ENCODE peak calls at places on chromosomes 5 and 9, in four cellular contexts. E is GM23338, P is kidney, N is mesenchymal stem cell. I is an unnamed sample.
A peak's percentile ranks its signal among the peaks of the same experiment; 100 is the strongest.

GRCh38 chr9:16512281-16512680 is 358.2 kb downstream of the BNC2 start:
- DNase-seq in E (no peak), P (no peak), N (no peak), I (no peak)

GRCh38 chr9:128863647-128864046 is 18.1 kb downstream of the KYAT1 start:
- DNase-seq in E (peak; percentile 95), P (peak; percentile 87), N (peak; percentile 62), I (peak; percentile 87)

GRCh38 chr9:116039893-116040292 is 113.7 kb upstream of the PAPPA start:
- DNase-seq in E (no peak), P (no peak), N (no peak), I (no peak)

GRCh38 chr9:98778251-98778650 is 18.1 kb downstream of the ANKS6 start:
- DNase-seq in E (no peak), P (no peak), N (no peak), I (no peak)

GRCh38 chr5:68374770-68375518 is 159.4 kb downstream of the PIK3R1 start:
- DNase-seq in E (no peak), P (no peak), N (no peak), I (no peak)

GRCh38 chr5:68424799-68425537 is 209.4 kb downstream of the PIK3R1 start:
- DNase-seq in E (no peak), P (no peak), N (peak; percentile 52), I (no peak)

GRCh38 chr5:149423287-149424268 is 44.5 kb upstream of the IL17B start:
- DNase-seq in E (no peak), P (peak; percentile 88), N (peak; percentile 88), I (no peak)

GRCh38 chr5:87435144-87435694 is 22.5 kb upstream of the CCNH start:
- DNase-seq in E (no peak), P (no peak), N (no peak), I (no peak)

GRCh38 chr5:27158775-27159174 is 120.4 kb upstream of the CDH9 start:
- DNase-seq in E (no peak), P (no peak), N (no peak), I (no peak)

GRCh38 chr5:68426609-68427008 is 211.1 kb downstream of the PIK3R1 start:
- DNase-seq in E (no peak), P (no peak), N (no peak), I (no peak)

GRCh38 chr5:52956014-52956413 is 33.1 kb upstream of the ITGA2 start:
- DNase-seq in E (no peak), P (peak; percentile 53), N (no peak), I (no peak)

GRCh38 chr9:72351538-72352453 is 13.2 kb downstream of the ZFAND5 start:
- DNase-seq in E (no peak), P (no peak), N (peak; percentile 77), I (no peak)

GRCh38 chr9:129333613-129333960 is 155.5 kb upstream of the IER5L start:
- DNase-seq in E (peak; percentile 76), P (peak; percentile 79), N (peak; percentile 72), I (no peak)

GRCh38 chr5:158013939-158014338 is 155.0 kb upstream of the CLINT1 start:
- DNase-seq in E (peak; percentile 51), P (no peak), N (no peak), I (no peak)

GRCh38 chr5:92308679-92309078 is 925.6 kb upstream of the ARRDC3 start:
- DNase-seq in E (no peak), P (no peak), N (no peak), I (no peak)

GRCh38 chr9:136840877-136841645 is 1.2 kb upstream of the AJM1 start:
- DNase-seq in E (peak; percentile 55), P (peak; percentile 90), N (peak; percentile 79), I (no peak)

GRCh38 chr5:96114736-96115466 is 153.2 kb upstream of the ELL2 start:
- DNase-seq in E (no peak), P (no peak), N (peak; percentile 23), I (no peak)

GRCh38 chr9:112174965-112175795 is at the start of gene SUSD1:
- DNase-seq in E (peak; percentile 72), P (peak; percentile 84), N (peak; percentile 37), I (peak; percentile 74)

GRCh38 chr5:19927170-19927569 is 60.8 kb downstream of the CDH18 start:
- DNase-seq in E (no peak), P (no peak), N (peak; percentile 38), I (no peak)

GRCh38 chr5:149543361-149544198 is 7.7 kb downstream of the CSNK1A1 start:
- DNase-seq in E (no peak), P (no peak), N (no peak), I (no peak)

GRCh38 chr9:136750526-136750925 is 2.2 kb upstream of the LCN6 start:
- DNase-seq in E (no peak), P (no peak), N (no peak), I (no peak)

GRCh38 chr9:16281707-16282106 is 588.8 kb downstream of the BNC2 start:
- DNase-seq in E (no peak), P (no peak), N (no peak), I (no peak)

GRCh38 chr9:5851445-5851844 is 18.5 kb upstream of the ERMP1 start:
- DNase-seq in E (no peak), P (no peak), N (peak; percentile 83), I (no peak)

GRCh38 chr5:78361226-78361993 is 993 bp downstream of the SCAMP1 start:
- DNase-seq in E (peak; percentile 69), P (peak; percentile 63), N (peak; percentile 65), I (no peak)

GRCh38 chr9:87673446-87674109 is 52.3 kb upstream of the CTSL start:
- DNase-seq in E (no peak), P (no peak), N (no peak), I (no peak)

GRCh38 chr9:78122631-78123030 is 91.0 kb upstream of the GNAQ start:
- DNase-seq in E (no peak), P (no peak), N (no peak), I (no peak)

GRCh38 chr9:70263421-70263820 is 4.6 kb downstream of the SMC5 start:
- DNase-seq in E (no peak), P (no peak), N (peak; percentile 54), I (no peak)

GRCh38 chr5:71830626-71831539 is 111.8 kb downstream of the CARTPT start:
- DNase-seq in E (peak; percentile 32), P (peak; percentile 89), N (peak; percentile 89), I (peak; percentile 59)

GRCh38 chr9:100581081-100581480 is 3.2 kb downstream of the CAVIN4 start:
- DNase-seq in E (no peak), P (no peak), N (no peak), I (no peak)

GRCh38 chr9:100580255-100580654 is 2.4 kb downstream of the CAVIN4 start:
- DNase-seq in E (no peak), P (no peak), N (no peak), I (no peak)

GRCh38 chr9:100579665-100580064 is 1.8 kb downstream of the CAVIN4 start:
- DNase-seq in E (no peak), P (no peak), N (no peak), I (no peak)

GRCh38 chr9:100583019-100583802 is 5.3 kb downstream of the CAVIN4 start:
- DNase-seq in E (no peak), P (no peak), N (no peak), I (no peak)

GRCh38 chr9:100581661-100582060 is 3.8 kb downstream of the CAVIN4 start:
- DNase-seq in E (no peak), P (no peak), N (no peak), I (no peak)
- H3K4me1 ChIP-seq in E (no peaks in the 10 kb centered on the region), P (no peaks in the 10 kb centered on the region), N (peaks cover 2% of the 10 kb centered on the region), I (no peaks in the 10 kb centered on the region)

DNA sequence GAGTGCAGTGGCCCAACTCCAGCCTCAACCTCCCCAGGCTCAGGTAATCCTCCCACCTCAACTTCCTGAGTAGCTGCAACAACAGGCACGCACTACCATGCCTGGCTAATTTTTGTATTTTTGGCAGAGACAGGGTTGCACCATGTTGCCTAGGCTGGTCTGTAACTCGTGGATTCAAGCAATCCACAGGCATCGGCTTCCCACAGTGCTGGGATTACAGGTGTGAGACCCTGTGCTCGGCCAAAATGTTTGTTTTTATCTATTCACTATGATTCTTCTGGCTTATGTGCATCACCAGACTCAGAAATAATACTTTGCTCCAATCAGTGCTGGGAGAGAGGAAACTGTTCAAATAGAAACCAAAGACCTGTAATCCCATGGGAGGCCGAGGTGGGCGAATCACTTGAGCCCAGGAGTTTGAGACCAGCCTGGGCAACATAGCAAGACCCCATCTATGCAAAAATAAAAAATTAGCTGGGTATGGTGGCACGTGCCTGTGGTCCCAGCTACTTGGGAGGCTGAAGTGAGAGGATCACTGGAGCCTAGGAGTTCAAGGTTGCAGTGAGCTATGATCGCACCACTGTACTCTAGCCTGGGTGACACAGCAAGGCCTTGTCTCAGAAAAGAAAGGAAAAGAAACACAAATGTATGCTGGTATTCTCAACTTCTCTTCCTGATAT is 4.4 kb downstream of the PIP5K1B start:
- DNase-seq in E (no peak), P (no peak), N (no peak), I (no peak)
- H3K4me1 ChIP-seq in E (peaks cover 15% of the 10 kb centered on the region), P (peaks cover 5% of the 10 kb centered on the region), N (peaks cover 15% of the 10 kb centered on the region), I (peaks cover 63% of the 10 kb centered on the region)

GRCh38 chr5:54517512-54518145 is at the start of gene SNX18:
- DNase-seq in E (peak; percentile 93), P (peak; percentile 98), N (peak; percentile 91), I (peak; percentile 96)

GRCh38 chr5:54517174-54517511 is 416 bp upstream of the SNX18 start:
- DNase-seq in E (no peak), P (no peak), N (no peak), I (no peak)

GRCh38 chr5:54519083-54519541 is 1.6 kb downstream of the SNX18 start:
- DNase-seq in E (no peak), P (peak; percentile 80), N (no peak), I (peak; percentile 45)

GRCh38 chr5:54520438-54520846 is 2.9 kb downstream of the SNX18 start:
- DNase-seq in E (peak; percentile 32), P (peak; percentile 70), N (peak; percentile 67), I (no peak)

GRCh38 chr5:54518146-54519082 is 855 bp downstream of the SNX18 start:
- DNase-seq in E (peak; percentile 60), P (peak; percentile 91), N (peak; percentile 58), I (peak; percentile 86)
- H3K4me1 ChIP-seq in E (peaks cover 12% of the 10 kb centered on the region), P (peaks cover 30% of the 10 kb centered on the region), N (peaks cover 28% of the 10 kb centered on the region), I (peaks cover 45% of the 10 kb centered on the region)

GRCh38 chr9:135132008-135132407 is 44.5 kb downstream of the OLFM1 start:
- DNase-seq in E (no peak), P (no peak), N (no peak), I (no peak)

GRCh38 chr9:135135927-135136311 is 48.5 kb downstream of the OLFM1 start:
- DNase-seq in E (no peak), P (no peak), N (no peak), I (no peak)

GRCh38 chr9:135136481-135136880 is 49.0 kb downstream of the OLFM1 start:
- DNase-seq in E (no peak), P (no peak), N (no peak), I (no peak)

GRCh38 chr9:135135171-135135926 is 47.9 kb downstream of the OLFM1 start:
- DNase-seq in E (no peak), P (no peak), N (no peak), I (no peak)

DNA sequence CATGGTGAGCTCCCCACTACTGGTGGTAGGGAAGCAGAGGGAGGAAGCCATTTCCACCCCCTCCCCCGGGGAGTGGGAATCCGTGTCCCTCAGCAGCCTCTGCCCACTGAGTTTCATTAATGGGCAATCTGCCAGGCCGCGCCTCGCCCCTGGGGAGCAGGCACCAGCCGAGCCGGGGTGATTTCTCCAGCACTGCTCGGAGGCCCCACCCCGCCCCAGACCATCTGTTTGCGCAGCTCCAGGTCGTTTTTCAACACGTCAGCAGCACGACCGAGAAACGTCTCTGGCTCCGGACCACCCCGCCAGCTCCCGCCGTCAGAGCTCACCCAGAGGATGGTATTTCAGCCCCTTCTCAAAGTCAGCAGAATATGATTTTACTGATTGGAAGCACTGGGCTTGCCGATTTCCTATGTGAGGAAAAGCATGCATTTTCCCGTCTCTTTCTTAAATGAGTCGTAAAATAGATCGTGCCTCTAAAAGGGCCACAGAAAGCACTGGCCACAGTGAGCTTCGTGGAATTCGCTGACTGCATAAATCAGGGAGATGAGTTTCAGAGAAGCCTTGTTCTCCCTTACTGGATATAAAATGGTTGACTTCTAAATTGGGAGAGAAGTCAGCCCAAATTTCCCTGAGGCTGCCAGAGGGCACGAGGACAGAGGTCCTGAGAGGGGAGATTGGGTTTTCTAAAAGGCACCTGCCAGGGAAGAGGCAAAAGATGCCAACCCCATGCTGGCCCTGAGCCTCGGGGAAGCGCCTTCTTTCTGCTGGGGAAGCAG is 47.0 kb downstream of the OLFM1 start:
- DNase-seq in E (no peak), P (no peak), N (no peak), I (no peak)
- H3K4me1 ChIP-seq in E (no peaks in the 10 kb centered on the region), P (no peaks in the 10 kb centered on the region), N (no peaks in the 10 kb centered on the region), I (no peaks in the 10 kb centered on the region)

I was measured in lower lobe of right lung.